ENCODE peak calls at places on chromosomes 2 and 18, in four cellular contexts. V is cardiac fibroblast, F is HCT116, X is suprapubic skin. C is an unnamed sample.

GRCh38 chr2:182591774-182592173 is 124.3 kb upstream of the DNAJC10 start:
- DNase-seq in V (no peak), F (no peak), X (no peak), C (no peak)

GRCh38 chr2:27890146-27891062 is at the start of the genes BABAM2 and RBKS:
- DNase-seq in V (peak; percentile 87), F (peak; percentile 66), X (peak; percentile 91), C (peak; percentile 92)

GRCh38 chr2:86213699-86214502 is 14.6 kb downstream of the MRPL35 start:
- DNase-seq in V (peak; percentile 38), F (no peak), X (no peak), C (peak; percentile 16)

GRCh38 chr2:535222-535621 is 142.0 kb downstream of the TMEM18 start:
- DNase-seq in V (no peak), F (peak; percentile 10), X (no peak), C (no peak)

GRCh38 chr2:177306550-177306949 is 42.0 kb upstream of the NFE2L2 start:
- DNase-seq in V (peak; percentile 46), F (no peak), X (no peak), C (no peak)

GRCh38 chr2:1609040-1609439 is 135.3 kb downstream of the PXDN start:
- DNase-seq in V (no peak), F (no peak), X (no peak), C (no peak)

GRCh38 chr2:85786444-85786843 is 32.7 kb downstream of the ATOH8 start:
- DNase-seq in V (no peak), F (no peak), X (no peak), C (no peak)

GRCh38 chr2:74553892-74554820 is at the start of the genes DOK1 and LOXL3:
- DNase-seq in V (peak; percentile 95), F (no peak), X (peak; percentile 90), C (peak; percentile 86)

GRCh38 chr18:6729247-6730091 is at the start of gene ARHGAP28:
- DNase-seq in V (peak; percentile 98), F (no peak), X (peak; percentile 74), C (peak; percentile 90)

GRCh38 chr2:86134709-86135108 is 28.7 kb downstream of the PTCD3 start:
- DNase-seq in V (no peak), F (no peak), X (no peak), C (no peak)

DNA sequence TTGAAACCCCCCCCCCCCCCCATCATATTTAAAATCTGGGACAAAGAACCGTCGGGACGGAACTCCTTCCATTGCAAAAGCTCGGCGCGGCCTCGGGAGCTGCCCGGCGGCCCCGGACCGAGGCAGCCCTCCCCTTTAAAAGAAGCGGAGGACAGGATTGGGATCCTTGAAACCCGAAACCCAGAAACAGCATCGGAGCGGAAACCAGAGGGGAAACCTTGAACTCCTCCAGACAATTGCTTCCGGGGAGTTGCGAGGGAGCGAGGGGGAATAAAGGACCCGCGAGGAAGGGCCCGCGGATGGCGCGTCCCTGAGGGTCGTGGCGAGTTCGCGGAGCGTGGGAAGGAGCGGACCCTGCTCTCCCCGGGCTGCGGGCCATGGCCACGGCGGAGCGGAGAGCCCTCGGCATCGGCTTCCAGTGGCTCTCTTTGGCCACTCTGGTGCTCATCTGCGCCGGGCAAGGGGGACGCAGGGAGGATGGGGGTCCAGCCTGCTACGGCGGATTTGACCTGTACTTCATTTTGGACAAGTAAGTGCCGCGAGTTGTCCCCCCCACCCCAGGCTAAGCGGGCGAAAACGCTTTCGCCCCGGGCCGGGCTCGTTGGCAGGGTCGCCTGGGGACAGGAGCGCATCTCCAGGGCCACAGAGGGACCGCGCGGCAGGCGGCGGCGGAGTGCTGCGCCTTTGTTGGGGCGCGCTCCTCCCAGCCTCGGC is at the start of gene ANTXR1:
- DNase-seq in V (peak; percentile 91), F (peak; percentile 53), X (peak; percentile 67), C (peak; percentile 74)
- TF ChIP-seq CTCF in V (no peak), F (no peak), X (no peak), C (peak; percentile 62)

DNA sequence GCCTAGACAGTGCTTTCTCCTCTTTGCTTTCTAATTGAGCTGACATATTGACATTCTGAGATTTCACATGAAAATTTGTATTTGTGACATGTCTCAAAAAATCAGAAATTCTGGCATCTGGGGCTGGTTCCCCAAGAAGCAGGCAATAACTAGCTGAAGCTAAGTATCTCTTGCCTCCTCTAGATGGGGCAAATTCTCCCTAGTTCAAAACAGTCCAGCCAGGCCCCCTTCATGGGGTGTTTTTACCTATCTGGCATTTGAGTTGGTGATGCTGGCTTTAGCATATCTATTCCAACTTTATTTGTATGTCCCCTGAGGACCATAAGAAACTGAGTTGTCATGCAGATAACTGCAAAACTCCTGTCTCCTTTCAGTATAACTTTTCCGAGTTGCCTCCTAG is 39.9 kb downstream of the ARHGAP15 start:
- DNase-seq in V (no peak), F (no peak), X (no peak), C (no peak)
- TF ChIP-seq CTCF in V (no peak), F (no peak), X (no peak), C (no peak)

DNA sequence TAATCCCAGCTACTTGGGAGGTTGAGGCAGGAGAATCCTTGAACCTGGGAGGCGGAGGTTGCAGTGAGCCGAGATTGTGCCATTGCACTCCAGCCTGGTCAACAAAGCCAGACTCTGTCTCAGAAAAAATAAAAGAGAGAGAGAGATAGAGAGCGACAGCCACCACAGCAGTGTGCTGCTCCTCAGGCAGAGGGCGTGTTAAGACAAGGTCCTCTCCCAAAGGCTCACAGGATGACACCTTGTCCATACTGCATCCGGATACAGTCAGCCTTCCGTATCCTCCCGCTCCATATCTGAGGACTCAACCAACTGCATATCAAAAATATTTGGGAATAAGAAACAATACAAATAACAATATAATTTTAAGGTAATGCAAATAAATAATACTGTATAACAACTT is 20.1 kb downstream of the ARL4C start:
- DNase-seq in V (no peak), F (no peak), X (no peak), C (no peak)
- TF ChIP-seq CTCF in V (no peak), F (no peak), X (no peak), C (no peak)

GRCh38 chr2:150544731-150545130 is 57.3 kb upstream of the RND3 start:
- DNase-seq in V (no peak), F (no peak), X (no peak), C (no peak)

GRCh38 chr2:150552421-150552820 is 65.0 kb upstream of the RND3 start:
- DNase-seq in V (no peak), F (no peak), X (no peak), C (no peak)

GRCh38 chr2:150549381-150549780 is 61.9 kb upstream of the RND3 start:
- DNase-seq in V (no peak), F (no peak), X (no peak), C (no peak)

GRCh38 chr2:150545931-150546330 is 58.5 kb upstream of the RND3 start:
- DNase-seq in V (no peak), F (no peak), X (no peak), C (no peak)

GRCh38 chr2:150548527-150548926 is 61.1 kb upstream of the RND3 start:
- DNase-seq in V (no peak), F (peak; percentile 33), X (no peak), C (no peak)
- TF ChIP-seq CTCF in V (peak; percentile 39), F (peak; percentile 69), X (no peak), C (peak; percentile 67)

C was measured in type B pancreatic cell.